ENCODE peak calls at places on chromosome 21, in four cellular contexts. One of them, this sample, is unnamed.

GRCh38 chr21:35136106-35136505 is 87.0 kb upstream of the RUNX1 start:
- DNase-seq in HFFc6: no peak
- DNase-seq in cardiac muscle cell: no peak
- DNase-seq in stimulated activated CD4-positive, alpha-beta T cell treated with anti-CD3 and anti-CD28 coated beads, Interleukin-4, amount 100 ng/mL, for 24 hours: no peak
- DNase-seq in this sample: no peak

GRCh38 chr21:33643658-33644311 is 1.5 kb downstream of the ITSN1 start:
- DNase-seq in HFFc6: peak
- DNase-seq in cardiac muscle cell: peak
- DNase-seq in stimulated activated CD4-positive, alpha-beta T cell treated with anti-CD3 and anti-CD28 coated beads, Interleukin-4, amount 100 ng/mL, for 24 hours: no peak
- DNase-seq in this sample: no peak

GRCh38 chr21:38140192-38140905 is 116.4 kb upstream of the KCNJ15 start:
- DNase-seq in HFFc6: peak
- DNase-seq in stimulated activated CD4-positive, alpha-beta T cell treated with anti-CD3 and anti-CD28 coated beads, Interleukin-4, amount 100 ng/mL, for 24 hours: no peak
- DNase-seq in cardiac muscle cell: no peak
- DNase-seq in this sample: no peak

GRCh38 chr21:17900281-17900989 is 81.3 kb upstream of the C21orf91 start:
- DNase-seq in stimulated activated CD4-positive, alpha-beta T cell treated with anti-CD3 and anti-CD28 coated beads, Interleukin-4, amount 100 ng/mL, for 24 hours: no peak
- DNase-seq in cardiac muscle cell: no peak
- DNase-seq in HFFc6: no peak
- DNase-seq in this sample: no peak

GRCh38 chr21:42047821-42048613 is 23.1 kb upstream of the UMODL1 start:
- DNase-seq in stimulated activated CD4-positive, alpha-beta T cell treated with anti-CD3 and anti-CD28 coated beads, Interleukin-4, amount 100 ng/mL, for 24 hours: no peak
- DNase-seq in cardiac muscle cell: no peak
- DNase-seq in HFFc6: peak
- DNase-seq in this sample: no peak

GRCh38 chr21:44966135-44967081 is 26.6 kb downstream of the SLX9 start:
- DNase-seq in stimulated activated CD4-positive, alpha-beta T cell treated with anti-CD3 and anti-CD28 coated beads, Interleukin-4, amount 100 ng/mL, for 24 hours: no peak
- DNase-seq in cardiac muscle cell: no peak
- DNase-seq in HFFc6: no peak
- DNase-seq in this sample: no peak

GRCh38 chr21:41362605-41363369 is 960 bp downstream of the MX2 start:
- DNase-seq in stimulated activated CD4-positive, alpha-beta T cell treated with anti-CD3 and anti-CD28 coated beads, Interleukin-4, amount 100 ng/mL, for 24 hours: no peak
- DNase-seq in HFFc6: no peak
- DNase-seq in cardiac muscle cell: no peak
- DNase-seq in this sample: no peak

GRCh38 chr21:36909901-36910561 is 56.4 kb downstream of the HLCS start:
- DNase-seq in stimulated activated CD4-positive, alpha-beta T cell treated with anti-CD3 and anti-CD28 coated beads, Interleukin-4, amount 100 ng/mL, for 24 hours: peak
- DNase-seq in HFFc6: peak
- DNase-seq in cardiac muscle cell: no peak
- DNase-seq in this sample: no peak

GRCh38 chr21:27571706-27572105 is 604.8 kb upstream of the ADAMTS5 start:
- DNase-seq in cardiac muscle cell: no peak
- DNase-seq in stimulated activated CD4-positive, alpha-beta T cell treated with anti-CD3 and anti-CD28 coated beads, Interleukin-4, amount 100 ng/mL, for 24 hours: no peak
- DNase-seq in HFFc6: peak
- DNase-seq in this sample: no peak

GRCh38 chr21:41867313-41867712 is 11.8 kb downstream of the PRDM15 start:
- DNase-seq in cardiac muscle cell: no peak
- DNase-seq in stimulated activated CD4-positive, alpha-beta T cell treated with anti-CD3 and anti-CD28 coated beads, Interleukin-4, amount 100 ng/mL, for 24 hours: no peak
- DNase-seq in HFFc6: no peak
- DNase-seq in this sample: no peak

GRCh38 chr21:28936036-28936435 is 56.6 kb downstream of the LTN1 start:
- DNase-seq in stimulated activated CD4-positive, alpha-beta T cell treated with anti-CD3 and anti-CD28 coated beads, Interleukin-4, amount 100 ng/mL, for 24 hours: no peak
- DNase-seq in cardiac muscle cell: no peak
- DNase-seq in HFFc6: no peak
- DNase-seq in this sample: no peak

GRCh38 chr21:40200962-40201361 is 333.7 kb downstream of the PCP4 start:
- DNase-seq in cardiac muscle cell: no peak
- DNase-seq in HFFc6: no peak
- DNase-seq in stimulated activated CD4-positive, alpha-beta T cell treated with anti-CD3 and anti-CD28 coated beads, Interleukin-4, amount 100 ng/mL, for 24 hours: no peak
- DNase-seq in this sample: no peak